ENCODE peak calls at places on chromosomes 4 and X, in five cellular contexts. K, U, V, E and J are unnamed samples.

GRCh38 chrX:22025751-22026150 is 6.4 kb upstream of the PHEX start:
- DNase-seq in U (no peak), E (no peak), K (no peak), V (no peak), J (no peak)

GRCh38 chr4:109947457-109947856 is 34.8 kb downstream of the EGF start:
- DNase-seq in E (peak), U (no peak), K (no peak), V (no peak), J (no peak)

GRCh38 chrX:121036951-121037350 is 10.5 kb upstream of the GLUD2 start:
- DNase-seq in K (no peak), V (no peak), E (no peak), U (no peak), J (no peak)

GRCh38 chr4:184189966-184190365 is 27.7 kb downstream of the ENPP6 start:
- DNase-seq in K (no peak), V (no peak), U (peak), E (no peak), J (no peak)

GRCh38 chr4:161815841-161816240 is 348.0 kb downstream of the FSTL5 start:
- DNase-seq in V (no peak), K (no peak), E (no peak), U (no peak), J (no peak)

GRCh38 chr4:93319011-93319410 is 509.5 kb upstream of the ATOH1 start:
- DNase-seq in V (no peak), K (no peak), E (no peak), U (no peak), J (no peak)

GRCh38 chr4:187380181-187380581 is 615.4 kb upstream of the ZFP42 start:
- DNase-seq in E (peak), V (no peak), K (no peak), U (peak), J (no peak)

GRCh38 chrX:148567229-148567628 is 66.8 kb downstream of the AFF2 start:
- DNase-seq in U (peak), K (no peak), E (peak), V (no peak), J (no peak)

GRCh38 chr4:123104275-123104674 is 181.9 kb upstream of the NUDT6 start:
- DNase-seq in U (no peak), V (no peak), E (no peak), K (no peak), J (no peak)

GRCh38 chrX:153495362-153495751 is 577 bp downstream of the BGN start:
- DNase-seq in K (no peak), V (peak), U (no peak), E (no peak), J (no peak)

GRCh38 chr4:10750714-10751113 is 66.1 kb upstream of the CLNK start:
- DNase-seq in E (no peak), U (no peak), K (no peak), V (no peak), J (no peak)

GRCh38 chr4:70721747-70722146 is at the start of gene RUFY3:
- DNase-seq in K (no peak), E (peak), U (no peak), V (peak), J (peak)

GRCh38 chr4:7279902-7280301 is 87.6 kb downstream of the SORCS2 start:
- DNase-seq in E (no peak), U (no peak), K (no peak), V (no peak), J (no peak)

GRCh38 chrX:2499507-2499906 is 1.3 kb downstream of the DHRSX start:
- DNase-seq in U (no peak), V (no peak), E (no peak), K (no peak), J (no peak)

GRCh38 chrX:143240658-143241057 is 214.9 kb downstream of the SPANXN4 start:
- DNase-seq in E (no peak), K (no peak), V (no peak), U (no peak), J (no peak)

GRCh38 chrX:29687687-29688086 is 527.7 kb upstream of the MAGEB2 start:
- DNase-seq in U (no peak), V (no peak), K (no peak), E (no peak), J (no peak)

GRCh38 chr4:158814636-158815035 is 45.8 kb downstream of the FNIP2 start:
- DNase-seq in E (no peak), U (no peak), V (no peak), K (no peak), J (no peak)